ENCODE peak calls at places on chromosomes 11 and 22, in seven cellular contexts. Z, T, W, V, R, Q and P are unnamed samples.
A peak's percentile ranks its signal among the peaks of the same experiment; 100 is the strongest.

GRCh38 chr11:9565822-9566560 is 7.5 kb upstream of the WEE1 start:
- DNase-seq in R (no peak), W (peak; percentile 89), Q (peak; percentile 100), V (peak; percentile 37), Z (no peak), T (peak; percentile 100), P (peak; percentile 86)

GRCh38 chr22:29004647-29005371 is 56.8 kb downstream of the C22orf31 start:
- DNase-seq in V (peak; percentile 43), Z (no peak), W (peak; percentile 88), Q (no peak), T (peak; percentile 43), R (peak; percentile 55), P (no peak)

GRCh38 chr22:34427436-34427835 is 507.2 kb upstream of the LARGE1 start:
- DNase-seq in W (no peak), R (no peak), Z (no peak), T (no peak), Q (no peak), V (no peak), P (no peak)

GRCh38 chr11:16956538-16957153 is 57.6 kb downstream of the PLEKHA7 start:
- DNase-seq in Q (no peak), R (no peak), T (no peak), W (no peak), Z (no peak), V (no peak), P (no peak)

GRCh38 chr11:117722074-117722473 is 74.9 kb downstream of the DSCAML1 start:
- DNase-seq in T (no peak), V (no peak), R (no peak), Q (no peak), W (no peak), Z (no peak), P (no peak)

GRCh38 chr11:73323464-73323863 is 15.4 kb downstream of the ARHGEF17 start:
- DNase-seq in R (no peak), Z (no peak), W (no peak), V (peak; percentile 57), T (peak; percentile 31), Q (peak; percentile 65), P (peak; percentile 83)

GRCh38 chr11:45383229-45383628 is 97.1 kb upstream of the SYT13 start:
- DNase-seq in V (no peak), R (no peak), Z (no peak), W (no peak), T (no peak), Q (peak; percentile 45), P (peak; percentile 61)

GRCh38 chr22:44775862-44776261 is 23.5 kb downstream of the ARHGAP8 start:
- DNase-seq in T (no peak), Z (no peak), W (no peak), Q (no peak), V (no peak), R (no peak), P (no peak)

GRCh38 chr22:39560127-39560526 is 10.4 kb upstream of the CACNA1I start:
- DNase-seq in T (no peak), W (no peak), V (no peak), Q (no peak), Z (no peak), R (no peak), P (no peak)

GRCh38 chr11:70104419-70104818 is 26.3 kb downstream of the ANO1 start:
- DNase-seq in V (no peak), T (no peak), W (no peak), Q (no peak), Z (no peak), R (no peak), P (no peak)

GRCh38 chr11:124745835-124746620 is 6.0 kb downstream of the VSIG2 start:
- DNase-seq in Q (no peak), R (no peak), Z (no peak), W (no peak), T (no peak), V (no peak), P (no peak)

GRCh38 chr11:45145083-45145420 is 1.4 kb upstream of the PRDM11 start:
- DNase-seq in T (no peak), Q (no peak), V (no peak), R (no peak), W (no peak), Z (no peak), P (no peak)

GRCh38 chr22:38843201-38843715 is 570 bp downstream of the NPTXR start:
- DNase-seq in T (peak; percentile 48), R (no peak), Q (peak; percentile 55), V (no peak), Z (no peak), W (peak; percentile 56), P (peak; percentile 71)

GRCh38 chr22:37472418-37473006 is 13.7 kb downstream of the MFNG start:
- DNase-seq in Q (peak; percentile 48), V (no peak), R (no peak), Z (no peak), T (no peak), W (no peak), P (peak; percentile 58)

GRCh38 chr11:83371489-83371888 is 85.3 kb upstream of the CCDC90B start:
- DNase-seq in W (no peak), V (no peak), Z (no peak), R (no peak), Q (no peak), T (no peak), P (no peak)

GRCh38 chr22:45284705-45285305 is at the start of gene UPK3A:
- DNase-seq in R (no peak), W (peak; percentile 64), Z (no peak), V (peak; percentile 80), T (peak; percentile 1), Q (no peak), P (no peak)

GRCh38 chr11:117795726-117796455 is 1.1 kb downstream of the DSCAML1 start:
- DNase-seq in R (no peak), T (no peak), V (no peak), Q (no peak), Z (no peak), W (no peak), P (no peak)

GRCh38 chr22:25083414-25084166 is 116.1 kb upstream of the CRYBB3 start:
- DNase-seq in W (no peak), Z (no peak), Q (no peak), V (no peak), R (no peak), T (no peak), P (no peak)

GRCh38 chr11:19091366-19091765 is 25.6 kb upstream of the ZDHHC13 start:
- DNase-seq in V (no peak), R (no peak), T (no peak), Z (no peak), Q (peak; percentile 8), W (no peak), P (no peak)

GRCh38 chr22:50542416-50542927 is 3.2 kb upstream of the KLHDC7B start:
- DNase-seq in R (no peak), Q (peak; percentile 72), Z (no peak), V (peak; percentile 59), W (no peak), T (no peak), P (no peak)

GRCh38 chr11:65857500-65858353 is at the start of gene CFL1:
- DNase-seq in R (peak; percentile 95), W (peak; percentile 97), T (peak; percentile 94), Q (peak; percentile 98), Z (peak; percentile 58), V (peak; percentile 98), P (peak; percentile 94)

GRCh38 chr11:109034341-109034696 is 369.4 kb downstream of the DDX10 start:
- DNase-seq in Q (peak; percentile 77), W (no peak), R (no peak), T (no peak), Z (no peak), V (no peak), P (no peak)

GRCh38 chr11:60744114-60744513 is 12.6 kb upstream of the MS4A15 start:
- DNase-seq in Q (no peak), W (no peak), T (no peak), V (no peak), R (no peak), Z (no peak), P (no peak)

GRCh38 chr22:37221424-37222336 is 9.4 kb upstream of the SSTR3 start:
- DNase-seq in R (no peak), W (no peak), Q (no peak), Z (no peak), V (no peak), T (no peak), P (no peak)

GRCh38 chr11:7511405-7511804 is 2.4 kb upstream of the PPFIBP2 start:
- DNase-seq in Q (no peak), W (no peak), R (peak; percentile 77), V (no peak), Z (no peak), T (no peak), P (no peak)

GRCh38 chr11:71491531-71492329 is 35.3 kb upstream of the KRTAP5-7 start:
- DNase-seq in T (no peak), Q (no peak), V (no peak), Z (no peak), W (no peak), R (no peak), P (no peak)

GRCh38 chr11:75570559-75571139 is 8.6 kb downstream of the SERPINH1 start:
- DNase-seq in T (no peak), Z (no peak), W (no peak), R (no peak), V (no peak), Q (no peak), P (no peak)

GRCh38 chr11:22807855-22808558 is 21.6 kb downstream of the SVIP start:
- DNase-seq in R (no peak), V (no peak), W (no peak), Z (no peak), T (no peak), Q (peak; percentile 68), P (no peak)

GRCh38 chr11:567036-567628 is 6.4 kb downstream of the RASSF7 start:
- DNase-seq in T (no peak), V (no peak), Q (no peak), R (no peak), W (no peak), Z (no peak), P (no peak)

GRCh38 chr11:27719575-27719925 is 19.3 kb upstream of the BDNF start:
- DNase-seq in Z (no peak), W (no peak), V (no peak), T (no peak), Q (no peak), R (no peak), P (no peak)

GRCh38 chr11:76783294-76783900 is at the start of gene TSKU:
- DNase-seq in Q (peak; percentile 33), V (no peak), T (no peak), Z (no peak), W (peak; percentile 76), R (no peak), P (no peak)

GRCh38 chr22:48198489-48199459 is 1436.3 kb downstream of the TBC1D22A start:
- DNase-seq in T (no peak), R (no peak), Q (no peak), Z (no peak), V (peak; percentile 26), W (no peak), P (no peak)

GRCh38 chr11:1390603-1391164 is 950 bp downstream of the BRSK2 start:
- DNase-seq in Q (no peak), T (no peak), V (no peak), W (no peak), R (peak; percentile 71), Z (no peak), P (no peak)

GRCh38 chr11:134242376-134242775 is 10.8 kb downstream of the THYN1 start:
- DNase-seq in T (no peak), Q (no peak), Z (no peak), V (no peak), R (no peak), W (no peak), P (no peak)

GRCh38 chr11:118660646-118661424 is 18.6 kb downstream of the TREH start:
- DNase-seq in Q (no peak), Z (no peak), R (no peak), W (no peak), V (no peak), T (no peak), P (no peak)

GRCh38 chr11:95790933-95791247 is 592 bp downstream of the CEP57 start:
- DNase-seq in W (peak; percentile 44), Q (peak; percentile 64), T (peak; percentile 12), R (peak; percentile 69), Z (no peak), V (peak; percentile 84), P (peak; percentile 14)

GRCh38 chr11:3709977-3710376 is 38.8 kb upstream of the CHRNA10 start:
- DNase-seq in W (no peak), Z (no peak), Q (peak; percentile 9), T (no peak), V (no peak), R (no peak), P (no peak)

GRCh38 chr11:45919806-45920530 is 2.3 kb upstream of the PEX16 start:
- DNase-seq in V (no peak), W (no peak), R (no peak), Q (no peak), Z (no peak), T (no peak), P (no peak)